ENCODE peak calls at places on chromosomes 6 and 20, in seven cellular contexts. T, D, W, N, P, L and X are unnamed samples.
A peak's percentile ranks its signal among the peaks of the same experiment; 100 is the strongest.

GRCh38 chr6:75217203-75217602 is 11.3 kb upstream of the COL12A1 start:
- DNase-seq in T (peak; percentile 88), D (peak; percentile 88), W (peak; percentile 45), N (no peak), P (no peak), L (no peak), X (no peak)

GRCh38 chr6:12962529-12962928 is 246.0 kb downstream of the PHACTR1 start:
- DNase-seq in T (no peak), D (peak; percentile 32), W (no peak), N (no peak), P (no peak), L (no peak), X (no peak)

GRCh38 chr20:62993856-62994494 is 12.8 kb downstream of the BHLHE23 start:
- DNase-seq in T (no peak), D (no peak), W (no peak), N (no peak), P (no peak), L (no peak), X (no peak)

GRCh38 chr6:147157930-147158329 is 46.3 kb upstream of the STXBP5 start:
- DNase-seq in T (no peak), D (no peak), W (no peak), N (no peak), P (no peak), L (no peak), X (no peak)

GRCh38 chr6:81383472-81383871 is 369.0 kb downstream of the TENT5A start:
- DNase-seq in T (no peak), D (no peak), W (no peak), N (no peak), P (no peak), L (no peak), X (no peak)

GRCh38 chr6:166935353-166935752 is 21.0 kb downstream of the RNASET2 start:
- DNase-seq in T (no peak), D (no peak), W (no peak), N (no peak), P (no peak), L (no peak), X (no peak)

GRCh38 chr6:109894181-109894580 is 83.9 kb upstream of the GPR6 start:
- DNase-seq in T (no peak), D (no peak), W (peak; percentile 20), N (no peak), P (no peak), L (no peak), X (no peak)

GRCh38 chr20:36214684-36215256 is 21.5 kb upstream of the AAR2 start:
- DNase-seq in T (peak; percentile 33), D (peak; percentile 35), W (peak; percentile 69), N (no peak), P (no peak), L (no peak), X (peak; percentile 50)

GRCh38 chr6:15555101-15556038 is 107.5 kb downstream of the DTNBP1 start:
- DNase-seq in T (no peak), D (no peak), W (peak; percentile 92), N (no peak), P (no peak), L (no peak), X (no peak)

GRCh38 chr20:31924561-31924960 is 27.3 kb downstream of the PDRG1 start:
- DNase-seq in T (no peak), D (no peak), W (no peak), N (no peak), P (no peak), L (no peak), X (no peak)

GRCh38 chr20:37245181-37245580 is 16.4 kb downstream of the GHRH start:
- DNase-seq in T (no peak), D (no peak), W (no peak), N (no peak), P (no peak), L (no peak), X (no peak)

GRCh38 chr6:133502451-133503259 is 261.5 kb downstream of the EYA4 start:
- DNase-seq in T (peak; percentile 94), D (peak; percentile 64), W (peak; percentile 49), N (no peak), P (peak; percentile 76), L (no peak), X (no peak)

GRCh38 chr6:163189609-163190008 is 224.9 kb upstream of the QKI start:
- DNase-seq in T (no peak), D (no peak), W (no peak), N (no peak), P (no peak), L (no peak), X (no peak)

GRCh38 chr20:23477223-23477622 is 13.7 kb upstream of the CST8 start:
- DNase-seq in T (no peak), D (no peak), W (no peak), N (no peak), P (no peak), L (no peak), X (no peak)

GRCh38 chr6:26538572-26538902 is 371 bp downstream of the HMGN4 start:
- DNase-seq in T (peak; percentile 12), D (no peak), W (peak; percentile 85), N (no peak), P (no peak), L (no peak), X (no peak)

GRCh38 chr6:19562468-19562867 is 274.7 kb upstream of the ID4 start:
- DNase-seq in T (no peak), D (no peak), W (peak; percentile 33), N (no peak), P (no peak), L (no peak), X (no peak)

GRCh38 chr6:53113742-53114141 is 34.9 kb downstream of the GCM1 start:
- DNase-seq in T (no peak), D (no peak), W (no peak), N (no peak), P (no peak), L (no peak), X (no peak)

GRCh38 chr6:154156135-154156948 is 117.3 kb downstream of the OPRM1 start:
- DNase-seq in T (peak; percentile 45), D (peak; percentile 30), W (peak; percentile 81), N (no peak), P (peak; percentile 21), L (no peak), X (peak; percentile 83)

GRCh38 chr6:15485875-15486274 is 177.0 kb downstream of the DTNBP1 start:
- DNase-seq in T (no peak), D (no peak), W (no peak), N (no peak), P (peak; percentile 46), L (no peak), X (no peak)

GRCh38 chr20:57310821-57311514 is 18.6 kb upstream of the SPO11 start:
- DNase-seq in T (no peak), D (no peak), W (no peak), N (no peak), P (peak; percentile 49), L (no peak), X (no peak)
- H4K8ac ChIP-seq in T (no peak overlapping the region), D (no peak overlapping the region), W (no peak overlapping the region), N (no peak overlapping the region), P (no peak overlapping the region), L (no peak overlapping the region), X (no peak overlapping the region)

GRCh38 chr20:18999076-18999475 is 185.5 kb downstream of the SCP2D1 start:
- DNase-seq in T (no peak), D (no peak), W (no peak), N (no peak), P (no peak), L (no peak), X (no peak)

GRCh38 chr20:19003759-19004336 is 190.3 kb downstream of the SCP2D1 start:
- DNase-seq in T (no peak), D (no peak), W (peak; percentile 22), N (no peak), P (peak; percentile 9), L (no peak), X (no peak)

GRCh38 chr20:19004975-19005374 is 191.4 kb downstream of the SCP2D1 start:
- DNase-seq in T (no peak), D (no peak), W (no peak), N (no peak), P (no peak), L (no peak), X (peak; percentile 35)

GRCh38 chr20:19000071-19000470 is 186.5 kb downstream of the SCP2D1 start:
- DNase-seq in T (no peak), D (no peak), W (no peak), N (no peak), P (no peak), L (no peak), X (no peak)

DNA sequence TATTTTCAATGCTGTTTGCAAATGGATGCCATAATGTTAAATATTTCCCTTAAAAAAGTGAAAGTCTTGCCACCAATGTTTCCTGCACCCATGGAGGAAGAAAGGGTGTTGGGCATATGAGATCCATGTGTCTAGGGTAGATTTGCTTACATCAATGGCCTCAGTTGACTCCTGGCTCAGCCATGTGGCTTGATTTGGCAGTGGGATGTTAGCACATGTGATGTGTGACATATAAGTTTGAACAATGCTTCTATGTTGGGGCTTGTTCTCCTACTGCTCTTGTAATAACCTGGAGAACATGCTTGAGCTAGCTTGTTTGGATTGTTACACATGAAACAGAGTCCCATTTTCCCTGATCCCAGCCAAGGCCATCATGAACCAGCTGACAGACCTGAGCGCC is 187.6 kb downstream of the SCP2D1 start:
- DNase-seq in T (no peak), D (no peak), W (no peak), N (no peak), P (no peak), L (no peak), X (no peak)
- H4K8ac ChIP-seq in T (no peak overlapping the region), D (no peak overlapping the region), W (no peak overlapping the region), N (no peak overlapping the region), P (no peak overlapping the region), L (no peak overlapping the region), X (no peak overlapping the region)

GRCh38 chr6:108766886-108767285 is 81.3 kb upstream of the ARMC2 start:
- DNase-seq in T (no peak), D (no peak), W (no peak), N (no peak), P (no peak), L (no peak), X (no peak)
- H4K8ac ChIP-seq in T (no peak overlapping the region), D (no peak overlapping the region), W (no peak overlapping the region), N (no peak overlapping the region), P (no peak overlapping the region), L (no peak overlapping the region), X (no peak overlapping the region)

DNA sequence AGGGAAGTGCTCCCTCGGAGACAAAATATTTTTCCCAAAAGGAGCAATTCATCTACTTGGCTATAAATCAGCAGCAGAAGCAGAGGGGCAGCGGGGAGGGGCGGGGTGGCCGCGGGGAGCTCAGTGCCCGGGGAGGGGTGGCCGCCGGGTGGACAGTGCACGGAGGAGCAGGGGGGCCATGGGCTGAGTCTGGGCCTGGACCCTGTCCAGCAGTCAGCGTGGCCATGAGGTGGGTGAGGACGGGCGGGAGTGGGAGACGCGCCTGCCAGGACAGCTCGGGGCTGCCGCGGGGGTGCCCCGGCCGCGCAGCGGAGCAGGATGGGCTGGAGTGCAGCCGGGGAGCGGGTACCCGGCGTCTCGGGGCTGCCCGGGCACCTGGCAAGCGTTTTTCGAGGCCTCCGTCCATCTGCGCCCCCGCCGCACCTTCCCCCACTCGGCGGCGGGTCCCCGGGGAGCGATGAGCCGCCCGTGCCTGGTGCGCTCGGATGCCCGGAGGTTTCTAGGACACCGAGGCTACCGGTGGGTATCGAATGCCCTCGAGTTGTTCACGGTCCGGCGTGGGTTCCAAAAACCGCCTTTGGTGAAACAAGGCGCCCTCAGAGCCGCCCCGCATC is 229.5 kb downstream of the THBS2 start:
- DNase-seq in T (no peak), D (no peak), W (no peak), N (no peak), P (no peak), L (no peak), X (no peak)
- H4K8ac ChIP-seq in T (no peak overlapping the region), D (no peak overlapping the region), W (no peak overlapping the region), N (no peak overlapping the region), P (no peak overlapping the region), L (no peak overlapping the region), X (no peak overlapping the region)